ENCODE peak calls at places on chromosomes 5 and 9, in eight cellular contexts. D is tibial artery; T is natural killer cell; X is heart left ventricle; O is suprapubic skin; J is fibroblast of mammary gland; A is CD8-positive, alpha-beta T cell; U is H9. C is an unnamed sample.

GRCh38 chr5:54383225-54383624 is 72.3 kb upstream of the HSPB3 start:
- DNase-seq in O (no peak), D (no peak), X (no peak), U (no peak), A (no peak), J (peak; percentile 48), T (no peak), C (no peak)

GRCh38 chr5:92822183-92822582 is 758.8 kb downstream of the NR2F1-AS1 start:
- DNase-seq in O (no peak), T (no peak), D (no peak), X (no peak), A (no peak), J (no peak), U (peak; percentile 31), C (no peak)

GRCh38 chr9:126459965-126460843 is 133.6 kb downstream of the MVB12B start:
- DNase-seq in J (no peak), X (no peak), O (no peak), A (no peak), T (no peak), D (peak; percentile 29), U (peak; percentile 15), C (no peak)

GRCh38 chr9:114737118-114737517 is 55.1 kb upstream of the TEX48 start:
- DNase-seq in X (no peak), T (no peak), D (no peak), U (no peak), A (no peak), O (no peak), J (no peak), C (no peak)

GRCh38 chr5:96823900-96824351 is 16.2 kb upstream of the ERAP1 start:
- DNase-seq in J (peak; percentile 82), T (no peak), A (no peak), U (no peak), X (no peak), D (no peak), O (no peak), C (no peak)

GRCh38 chr5:151699071-151699901 is 12.6 kb upstream of the SPARC start:
- DNase-seq in J (peak; percentile 99), X (peak; percentile 83), T (no peak), D (peak; percentile 90), A (no peak), O (peak; percentile 80), U (peak; percentile 57), C (no peak)

GRCh38 chr9:134563397-134563796 is 78.2 kb upstream of the COL5A1 start:
- DNase-seq in X (no peak), J (no peak), D (no peak), O (no peak), T (no peak), U (no peak), A (no peak), C (no peak)

GRCh38 chr5:166430491-166431319 is 1860.7 kb upstream of the WWC1 start:
- DNase-seq in J (no peak), X (no peak), A (no peak), T (no peak), O (no peak), D (no peak), U (peak; percentile 86), C (peak; percentile 80)

GRCh38 chr5:143488372-143488771 is 84.9 kb upstream of the NR3C1 start:
- DNase-seq in O (no peak), T (no peak), D (no peak), X (no peak), A (no peak), J (no peak), U (no peak), C (no peak)

GRCh38 chr5:72767289-72768010 is 49.0 kb upstream of the TNPO1 start:
- DNase-seq in D (no peak), J (no peak), T (no peak), A (no peak), O (no peak), X (no peak), U (peak; percentile 33), C (no peak)

GRCh38 chr9:70868661-70869652 is 252.5 kb downstream of the TRPM3 start:
- DNase-seq in J (peak; percentile 57), D (no peak), U (no peak), O (no peak), X (no peak), T (no peak), A (no peak), C (no peak)

GRCh38 chr5:77637170-77638074 is 1.1 kb downstream of the OTP start:
- DNase-seq in O (no peak), A (no peak), U (no peak), X (no peak), T (no peak), J (no peak), D (no peak), C (no peak)

DNA sequence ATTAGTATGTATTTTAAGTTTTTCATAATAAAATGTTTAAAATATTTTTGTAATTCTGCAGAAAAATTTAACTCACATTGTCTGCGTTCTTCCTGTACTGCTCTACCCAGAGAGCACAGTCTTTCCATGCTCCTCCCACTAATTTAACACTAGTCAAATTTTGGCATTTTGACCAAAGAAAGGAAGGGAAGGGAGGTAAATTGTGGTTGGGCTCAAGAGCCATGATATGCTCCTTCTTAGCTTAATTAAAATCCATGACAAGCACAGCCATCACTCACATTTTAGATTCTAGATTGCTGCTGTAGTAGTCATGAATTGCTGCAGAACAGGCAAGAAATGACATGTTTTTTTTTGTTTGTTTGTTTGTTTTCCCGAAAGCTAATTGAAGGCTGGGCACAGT is 98.4 kb downstream of the NLN start:
- DNase-seq in T (no peak), D (no peak), X (no peak), A (no peak), U (no peak), J (no peak), O (no peak), C (no peak)
- TF ChIP-seq CTCF in T (no peak), D (no peak), X (no peak), A (no peak), U (no peak), J (no peak), O (no peak), C (no peak)

DNA sequence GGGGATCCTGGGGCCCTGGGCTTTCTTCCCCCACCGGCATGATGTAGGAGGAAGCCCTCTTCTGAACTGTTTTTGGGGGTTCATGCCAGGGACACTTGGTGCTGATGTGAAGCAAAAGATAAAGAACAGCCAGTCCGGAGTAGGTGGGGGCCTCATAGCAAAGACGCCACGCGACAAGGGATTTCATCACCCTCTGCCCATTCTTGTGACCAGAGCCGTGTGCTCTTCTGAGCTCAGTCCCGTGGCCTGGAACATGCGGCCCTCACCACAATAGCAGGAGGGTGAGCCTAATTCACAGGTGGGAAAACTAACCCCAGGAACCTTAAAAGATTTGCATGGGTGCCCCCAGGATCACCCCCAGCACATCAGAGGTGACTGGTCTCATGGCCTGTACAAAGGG is 225.9 kb downstream of the HSPA4 start:
- DNase-seq in A (no peak), X (peak; percentile 7), D (no peak), J (no peak), U (no peak), T (no peak), O (no peak), C (no peak)
- TF ChIP-seq CTCF in A (no peak), X (no peak), D (no peak), J (no peak), U (no peak), T (no peak), O (no peak), C (no peak)

GRCh38 chr9:82492274-82492673 is 503.7 kb downstream of the SPATA31D1 start:
- DNase-seq in D (no peak), A (no peak), T (no peak), J (no peak), U (no peak), O (no peak), X (no peak), C (no peak)
- TF ChIP-seq CTCF in D (no peak), A (no peak), T (no peak), J (no peak), U (no peak), O (no peak), X (no peak), C (no peak)

DNA sequence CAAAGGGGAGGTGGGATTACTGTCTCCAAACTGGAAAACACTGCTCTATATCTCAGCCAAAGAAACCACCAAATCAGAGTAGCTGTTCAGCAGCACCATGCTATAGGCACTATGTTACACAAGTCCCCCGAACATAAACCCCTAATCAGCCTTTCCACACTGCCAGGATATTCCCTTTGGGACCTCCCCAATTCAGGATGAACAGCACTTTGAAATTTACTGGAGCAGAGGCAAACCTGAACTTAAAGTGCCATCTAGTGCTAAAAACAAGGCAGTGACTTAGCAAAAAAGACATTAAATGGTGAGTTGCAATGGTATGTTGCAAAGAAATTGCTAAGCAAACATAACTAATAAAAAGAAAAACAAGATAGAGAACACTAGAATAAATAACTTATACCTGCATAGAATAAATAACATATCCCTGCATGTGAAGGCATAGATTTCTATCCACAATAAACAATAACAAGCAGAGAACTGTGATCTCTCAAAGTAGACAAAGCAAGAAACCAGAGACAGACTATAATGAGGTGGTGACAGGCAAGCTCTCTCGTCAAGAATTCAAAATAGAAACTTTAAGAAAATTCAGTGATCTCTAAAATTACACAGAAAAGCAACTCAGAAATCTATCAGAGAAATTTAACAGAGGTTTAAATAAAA is 584.4 kb upstream of the ACO1 start:
- DNase-seq in O (no peak), T (no peak), X (no peak), A (no peak), U (peak; percentile 50), J (peak; percentile 2), D (no peak), C (peak; percentile 33)
- TF ChIP-seq CTCF in O (no peak), T (no peak), X (peak; percentile 27), A (peak; percentile 50), U (peak; percentile 85), J (peak; percentile 21), D (no peak), C (peak; percentile 69)

GRCh38 chr5:1506242-1507015 is 17.3 kb downstream of the LPCAT1 start:
- DNase-seq in T (no peak), A (no peak), J (no peak), O (no peak), U (no peak), D (no peak), X (peak; percentile 28), C (no peak)
- TF ChIP-seq CTCF in T (no peak), A (no peak), J (no peak), O (no peak), U (no peak), D (no peak), X (no peak), C (no peak)

DNA sequence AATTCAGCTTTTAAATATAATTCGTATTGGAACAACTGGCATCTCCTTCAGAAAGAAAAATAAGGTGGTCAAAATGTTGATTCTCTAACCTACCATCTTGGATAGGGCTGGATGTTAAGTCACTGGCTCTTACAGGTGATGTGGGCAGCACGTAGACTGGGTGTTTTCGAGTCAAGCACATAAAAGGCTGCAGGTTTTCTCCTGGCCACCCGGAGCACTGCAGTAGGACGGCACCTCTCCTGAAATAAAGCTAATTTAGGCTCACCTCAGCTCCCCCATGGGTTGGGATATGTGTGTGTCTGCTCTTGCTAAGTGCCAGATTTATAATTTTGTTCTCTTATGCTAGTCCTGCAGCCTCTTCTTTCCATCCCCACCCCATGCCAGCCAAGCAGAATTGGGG is 80.3 kb downstream of the IQGAP2 start:
- DNase-seq in J (no peak), A (no peak), O (no peak), T (no peak), U (peak; percentile 66), X (no peak), D (no peak), C (no peak)
- TF ChIP-seq CTCF in J (no peak), A (no peak), O (no peak), T (no peak), U (peak; percentile 46), X (no peak), D (no peak), C (peak; percentile 48)

C was measured in H1.